ENCODE peak calls at places on chromosomes 16 and 17, in seven cellular contexts. B is GM12891, H is SK-N-SH, E is K562, D is H1, Z is HepG2, G is GM12878. U is an unnamed sample.

GRCh38 chr16:57711-58110 is 4.1 kb downstream of the SNRNP25 start:
- DNase-seq in B (no peak), H (no peak), E (no peak), D (no peak), Z (no peak), G (no peak), U (no peak)

GRCh38 chr17:5788266-5788900 is 204.1 kb upstream of the NLRP1 start:
- DNase-seq in B (no peak), H (no peak), E (no peak), D (no peak), Z (no peak), G (no peak), U (no peak)

GRCh38 chr17:67467500-67468481 is 90.7 kb downstream of the PITPNC1 start:
- DNase-seq in B (no peak), H (peak; percentile 73), E (no peak), D (no peak), Z (no peak), G (no peak), U (peak; percentile 23)

GRCh38 chr17:45997624-45998023 is 1.4 kb upstream of the STH start:
- DNase-seq in B (no peak), H (no peak), E (no peak), D (no peak), Z (no peak), G (no peak), U (no peak)

GRCh38 chr17:3771140-3771539 is 29.8 kb downstream of the ITGAE start:
- DNase-seq in B (no peak), H (no peak), E (no peak), D (no peak), Z (no peak), G (no peak), U (no peak)

GRCh38 chr17:1870592-1870991 is 40.8 kb downstream of the RPA1 start:
- DNase-seq in B (no peak), H (no peak), E (no peak), D (no peak), Z (no peak), G (no peak), U (no peak)

GRCh38 chr16:81611721-81612120 is 167.1 kb downstream of the CMIP start:
- DNase-seq in B (no peak), H (no peak), E (no peak), D (no peak), Z (no peak), G (no peak), U (no peak)

GRCh38 chr17:13952252-13952721 is 117.0 kb upstream of the COX10 start:
- DNase-seq in B (no peak), H (no peak), E (no peak), D (no peak), Z (peak; percentile 87), G (no peak), U (no peak)

GRCh38 chr17:78597923-78598545 is 20.8 kb upstream of the DNAH17 start:
- DNase-seq in B (no peak), H (no peak), E (no peak), D (no peak), Z (no peak), G (no peak), U (no peak)

GRCh38 chr16:51657844-51658243 is 506.8 kb upstream of the SALL1 start:
- DNase-seq in B (no peak), H (no peak), E (no peak), D (no peak), Z (no peak), G (no peak), U (no peak)

GRCh38 chr16:6377956-6378355 is 954.7 kb upstream of the RBFOX1 start:
- DNase-seq in B (no peak), H (no peak), E (no peak), D (no peak), Z (no peak), G (no peak), U (no peak)

GRCh38 chr16:57373117-57373947 is 1.0 kb downstream of the CX3CL1 start:
- DNase-seq in B (no peak), H (no peak), E (no peak), D (no peak), Z (peak; percentile 43), G (no peak), U (no peak)

GRCh38 chr16:59385953-59386352 is 651.8 kb upstream of the GOT2 start:
- DNase-seq in B (no peak), H (no peak), E (no peak), D (no peak), Z (no peak), G (no peak), U (no peak)

GRCh38 chr17:66982011-66982508 is 17.6 kb downstream of the CACNG4 start:
- DNase-seq in B (no peak), H (no peak), E (no peak), D (no peak), Z (no peak), G (no peak), U (no peak)

GRCh38 chr16:20884240-20884556 is 16.0 kb downstream of the DCUN1D3 start:
- DNase-seq in B (no peak), H (no peak), E (no peak), D (no peak), Z (peak; percentile 56), G (no peak), U (no peak)

GRCh38 chr16:81785138-81785924 is 6.2 kb downstream of the PLCG2 start:
- DNase-seq in B (no peak), H (no peak), E (no peak), D (no peak), Z (no peak), G (no peak), U (no peak)

GRCh38 chr16:83187404-83187803 is 560.6 kb downstream of the CDH13 start:
- DNase-seq in B (no peak), H (no peak), E (no peak), D (no peak), Z (no peak), G (no peak), U (no peak)

GRCh38 chr16:30874244-30874820 is 19.5 kb downstream of the BCL7C start:
- DNase-seq in B (no peak), H (no peak), E (no peak), D (no peak), Z (no peak), G (no peak), U (no peak)

GRCh38 chr17:82587234-82588086 is 60.8 kb downstream of the WDR45B start:
- DNase-seq in B (no peak), H (no peak), E (no peak), D (no peak), Z (no peak), G (no peak), U (no peak)

DNA sequence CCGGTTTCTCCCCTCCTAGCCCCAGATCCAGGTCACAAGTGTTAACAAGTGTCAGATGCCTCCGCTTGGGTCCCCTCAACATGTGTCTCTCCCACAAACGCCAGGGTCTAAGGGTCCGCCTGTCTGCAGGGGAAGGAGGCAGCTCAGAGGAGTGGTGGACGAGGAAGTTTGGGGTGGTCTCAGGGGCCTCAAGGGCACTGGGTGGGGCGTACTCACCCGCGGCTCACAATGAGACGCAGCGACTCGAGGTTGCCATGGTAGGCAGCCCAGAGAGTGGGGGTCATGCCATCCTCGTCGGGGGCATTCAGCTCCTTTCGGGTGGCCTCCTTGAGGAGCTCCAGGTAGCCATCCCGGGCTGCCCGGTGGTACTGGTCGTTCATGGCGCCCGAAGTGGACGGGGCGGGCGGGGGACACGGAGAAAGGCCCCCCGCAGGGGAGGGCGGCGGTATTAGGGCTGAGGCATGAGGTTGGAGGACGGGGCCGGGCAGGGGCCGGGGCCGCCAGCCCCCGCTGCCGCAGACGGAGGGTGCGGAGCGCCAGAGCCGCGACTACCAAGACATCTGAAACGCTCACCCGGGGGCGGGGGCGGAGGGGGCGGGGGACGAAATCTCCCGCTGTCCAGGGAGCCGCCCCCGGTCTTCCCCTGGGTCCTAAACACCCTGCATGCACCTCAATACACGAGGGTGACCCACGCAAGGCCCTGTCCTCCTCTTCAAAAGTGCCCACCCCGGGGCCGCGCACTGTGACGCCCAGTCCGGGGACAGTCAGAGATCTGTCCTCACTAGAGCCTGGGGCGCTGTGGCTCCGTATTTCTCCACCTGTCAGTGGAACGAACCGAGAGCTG is at the start of gene USH1G:
- DNase-seq in B (peak; percentile 72), H (peak; percentile 94), E (peak; percentile 90), D (no peak), Z (no peak), G (no peak), U (no peak)
- TF ChIP-seq TAF1 in B (no peak), H (no peak), E (no peak), D (no peak), Z (no peak), G (no peak), U (no peak)

GRCh38 chr17:18315498-18316360 is 636 bp downstream of the SMCR8 start:
- DNase-seq in B (no peak), H (no peak), E (no peak), D (no peak), Z (no peak), G (no peak), U (no peak)
- TF ChIP-seq TAF1 in B (no peak), H (no peak), E (no peak), D (no peak), Z (no peak), G (no peak), U (no peak)

GRCh38 chr17:73476890-73477350 is 165.1 kb upstream of the CDC42EP4 start:
- DNase-seq in B (no peak), H (no peak), E (no peak), D (no peak), Z (no peak), G (no peak), U (no peak)
- TF ChIP-seq TAF1 in B (no peak), H (no peak), E (no peak), D (no peak), Z (no peak), G (no peak), U (no peak)

DNA sequence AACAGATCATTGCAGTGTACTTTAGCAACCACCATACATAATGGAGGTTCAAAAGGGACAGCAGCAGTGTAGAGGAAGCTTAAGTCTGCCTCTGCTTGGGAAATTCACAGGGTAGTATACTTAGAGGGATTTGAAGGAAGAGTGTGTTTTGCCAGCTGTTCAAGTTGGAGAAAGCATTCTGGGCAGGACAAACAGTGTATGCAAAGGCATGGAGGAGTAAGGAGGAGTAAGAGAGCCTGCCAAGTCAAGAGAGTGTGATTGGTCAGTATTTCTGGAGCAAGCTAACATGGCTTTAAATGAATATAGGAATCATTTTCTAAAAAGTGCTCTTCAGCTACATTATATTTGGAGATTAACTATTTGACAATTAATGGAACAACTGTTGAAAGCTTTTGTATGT is 22.9 kb upstream of the PHAF1 start:
- DNase-seq in B (no peak), H (no peak), E (no peak), D (no peak), Z (no peak), G (no peak), U (no peak)
- TF ChIP-seq TAF1 in B (no peak), H (no peak), E (no peak), D (no peak), Z (no peak), G (no peak), U (no peak)

U was measured in GM12892.